ENCODE peak calls at places on chromosomes 1 and 21, in four cellular contexts. One of them, this sample, is unnamed.

GRCh38 chr1:98201640-98202039 is 280.8 kb upstream of the DPYD start:
- DNase-seq in lung: no peak
- DNase-seq in endodermal cell: no peak
- DNase-seq in fibroblast of lung: peak; percentile 97
- DNase-seq in this sample: no peak

GRCh38 chr21:35885942-35886541 is 174.3 kb downstream of the SETD4 start:
- DNase-seq in lung: no peak
- DNase-seq in endodermal cell: no peak
- DNase-seq in fibroblast of lung: no peak
- DNase-seq in this sample: no peak

GRCh38 chr1:29626066-29626465 is 389.7 kb downstream of the PTPRU start:
- DNase-seq in lung: no peak
- DNase-seq in endodermal cell: peak; percentile 22
- DNase-seq in fibroblast of lung: no peak
- DNase-seq in this sample: no peak

GRCh38 chr1:22808186-22808845 is 97.7 kb downstream of the EPHB2 start:
- DNase-seq in lung: no peak
- DNase-seq in endodermal cell: no peak
- DNase-seq in fibroblast of lung: peak; percentile 94
- DNase-seq in this sample: no peak

GRCh38 chr1:905811-906531 is 17.8 kb upstream of the SAMD11 start:
- DNase-seq in lung: peak; percentile 25
- DNase-seq in endodermal cell: peak; percentile 47
- DNase-seq in fibroblast of lung: no peak
- DNase-seq in this sample: peak; percentile 27

GRCh38 chr1:197544130-197544529 is 231.2 kb downstream of the DENND1B start:
- DNase-seq in lung: no peak
- DNase-seq in endodermal cell: no peak
- DNase-seq in fibroblast of lung: no peak
- DNase-seq in this sample: no peak

GRCh38 chr21:18249542-18250152 is 5.0 kb downstream of the CHODL start:
- DNase-seq in lung: no peak
- DNase-seq in endodermal cell: peak; percentile 53
- DNase-seq in fibroblast of lung: no peak
- DNase-seq in this sample: no peak

GRCh38 chr1:25787477-25788043 is 12.4 kb upstream of the SELENON start:
- DNase-seq in lung: no peak
- DNase-seq in endodermal cell: no peak
- DNase-seq in fibroblast of lung: no peak
- DNase-seq in this sample: no peak

GRCh38 chr1:43043695-43044094 is 85.0 kb upstream of the SLC2A1 start:
- DNase-seq in lung: no peak
- DNase-seq in endodermal cell: no peak
- DNase-seq in fibroblast of lung: no peak
- DNase-seq in this sample: no peak

GRCh38 chr1:184888505-184888904 is 85.8 kb downstream of the NIBAN1 start:
- DNase-seq in lung: no peak
- DNase-seq in endodermal cell: no peak
- DNase-seq in fibroblast of lung: peak; percentile 76
- DNase-seq in this sample: no peak

GRCh38 chr1:234631721-234632125 is 21.7 kb upstream of the IRF2BP2 start:
- DNase-seq in lung: no peak
- DNase-seq in endodermal cell: no peak
- DNase-seq in fibroblast of lung: peak; percentile 95
- DNase-seq in this sample: no peak
- H3K27ac ChIP-seq in lung: peak overlapping the region; percentile 67
- H3K27ac ChIP-seq in endodermal cell: peak overlapping the region; percentile 52
- H3K27ac ChIP-seq in fibroblast of lung: peak overlapping the region; percentile 26
- H3K27ac ChIP-seq in this sample: peak overlapping the region; percentile 50

GRCh38 chr1:211910917-211911485 is 80.4 kb upstream of the LPGAT1 start:
- DNase-seq in lung: no peak
- DNase-seq in endodermal cell: no peak
- DNase-seq in fibroblast of lung: peak; percentile 32
- DNase-seq in this sample: no peak

GRCh38 chr1:211912064-211912463 is 81.5 kb upstream of the LPGAT1 start:
- DNase-seq in lung: no peak
- DNase-seq in endodermal cell: no peak
- DNase-seq in fibroblast of lung: peak; percentile 63
- DNase-seq in this sample: no peak

GRCh38 chr1:211909385-211909784 is 78.8 kb upstream of the LPGAT1 start:
- DNase-seq in lung: no peak
- DNase-seq in endodermal cell: no peak
- DNase-seq in fibroblast of lung: no peak
- DNase-seq in this sample: no peak

GRCh38 chr1:211910136-211910884 is 79.7 kb upstream of the LPGAT1 start:
- DNase-seq in lung: no peak
- DNase-seq in endodermal cell: no peak
- DNase-seq in fibroblast of lung: no peak
- DNase-seq in this sample: no peak

GRCh38 chr1:211912844-211913432 is 82.4 kb upstream of the LPGAT1 start:
- DNase-seq in lung: no peak
- DNase-seq in endodermal cell: no peak
- DNase-seq in fibroblast of lung: no peak
- DNase-seq in this sample: no peak
- H3K27ac ChIP-seq in lung: no peak overlapping the region
- H3K27ac ChIP-seq in endodermal cell: no peak overlapping the region
- H3K27ac ChIP-seq in fibroblast of lung: no peak overlapping the region
- H3K27ac ChIP-seq in this sample: no peak overlapping the region

GRCh38 chr1:84709175-84709574 is 18.9 kb upstream of the SSX2IP start:
- DNase-seq in lung: no peak
- DNase-seq in endodermal cell: no peak
- DNase-seq in fibroblast of lung: no peak
- DNase-seq in this sample: no peak

GRCh38 chr1:84712288-84712874 is 22.1 kb upstream of the SSX2IP start:
- DNase-seq in lung: no peak
- DNase-seq in endodermal cell: no peak
- DNase-seq in fibroblast of lung: peak; percentile 89
- DNase-seq in this sample: no peak

GRCh38 chr1:84715620-84716019 is 25.4 kb upstream of the SSX2IP start:
- DNase-seq in lung: no peak
- DNase-seq in endodermal cell: no peak
- DNase-seq in fibroblast of lung: no peak
- DNase-seq in this sample: no peak

GRCh38 chr1:84708031-84708430 is 17.8 kb upstream of the SSX2IP start:
- DNase-seq in lung: no peak
- DNase-seq in endodermal cell: no peak
- DNase-seq in fibroblast of lung: peak; percentile 60
- DNase-seq in this sample: no peak

GRCh38 chr1:84711091-84711490 is 20.8 kb upstream of the SSX2IP start:
- DNase-seq in lung: no peak
- DNase-seq in endodermal cell: no peak
- DNase-seq in fibroblast of lung: peak; percentile 51
- DNase-seq in this sample: no peak
- H3K27ac ChIP-seq in lung: no peak overlapping the region
- H3K27ac ChIP-seq in endodermal cell: no peak overlapping the region
- H3K27ac ChIP-seq in fibroblast of lung: no peak overlapping the region
- H3K27ac ChIP-seq in this sample: no peak overlapping the region

DNA sequence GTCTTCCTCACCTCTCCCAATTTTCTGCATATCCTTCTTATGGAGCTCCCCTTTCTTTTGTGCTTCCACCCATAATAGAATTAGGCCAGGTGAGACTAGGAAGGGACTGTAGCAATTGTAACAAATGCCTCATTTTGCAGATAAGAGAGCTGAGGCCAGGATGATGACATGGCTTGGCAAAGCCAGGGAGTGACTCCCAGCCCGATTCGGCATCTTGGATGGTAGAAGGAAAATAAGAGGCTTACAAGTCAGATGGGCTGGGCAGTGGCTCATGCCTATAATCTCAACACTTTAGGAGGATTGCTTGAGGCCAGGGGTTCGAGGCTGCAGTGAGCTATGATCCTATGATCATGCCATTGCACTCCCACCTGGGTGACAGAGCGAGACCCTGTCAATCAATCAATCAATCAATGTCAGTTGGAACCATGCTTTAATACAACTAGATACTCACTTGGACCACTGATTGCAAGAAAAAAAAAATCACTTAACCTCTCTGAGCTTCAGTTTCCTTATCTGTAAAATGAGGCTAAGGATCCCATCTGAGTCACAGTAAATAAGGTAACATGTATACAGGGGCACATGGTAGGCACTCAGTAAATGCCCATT is 51.6 kb downstream of the PLEKHA6 start:
- DNase-seq in lung: no peak
- DNase-seq in endodermal cell: no peak
- DNase-seq in fibroblast of lung: no peak
- DNase-seq in this sample: no peak
- H3K27ac ChIP-seq in lung: no peak overlapping the region
- H3K27ac ChIP-seq in endodermal cell: no peak overlapping the region
- H3K27ac ChIP-seq in fibroblast of lung: no peak overlapping the region
- H3K27ac ChIP-seq in this sample: peak overlapping the region; percentile 60

This sample was measured in stomach.